ENCODE peak calls at places on chromosomes 7 and 10, in seven cellular contexts. One of them, this sample, is unnamed.

GRCh38 chr10:34075269-34075926 is 739.7 kb downstream of the PARD3 start:
- DNase-seq in germinal center: no peak
- DNase-seq in neural crest cell: no peak
- DNase-seq in neuronal stem cell: no peak
- DNase-seq in caudate nucleus: no peak
- DNase-seq in GM12891: no peak
- DNase-seq in NCI-H1092 treated with DMSO at 0.1 percent for 48 hours: no peak
- DNase-seq in this sample: no peak

GRCh38 chr7:149871576-149871975 is 2.2 kb upstream of the ATP6V0E2 start:
- DNase-seq in germinal center: no peak
- DNase-seq in neural crest cell: no peak
- DNase-seq in neuronal stem cell: no peak
- DNase-seq in caudate nucleus: no peak
- DNase-seq in GM12891: no peak
- DNase-seq in NCI-H1092 treated with DMSO at 0.1 percent for 48 hours: no peak
- DNase-seq in this sample: no peak

GRCh38 chr7:44378744-44379143 is 53.4 kb upstream of the CAMK2B start:
- DNase-seq in germinal center: no peak
- DNase-seq in neural crest cell: no peak
- DNase-seq in neuronal stem cell: no peak
- DNase-seq in caudate nucleus: no peak
- DNase-seq in GM12891: no peak
- DNase-seq in NCI-H1092 treated with DMSO at 0.1 percent for 48 hours: no peak
- DNase-seq in this sample: no peak

GRCh38 chr7:111985802-111986201 is 220.4 kb downstream of the DOCK4 start:
- DNase-seq in germinal center: no peak
- DNase-seq in neural crest cell: no peak
- DNase-seq in neuronal stem cell: no peak
- DNase-seq in caudate nucleus: no peak
- DNase-seq in GM12891: no peak
- DNase-seq in NCI-H1092 treated with DMSO at 0.1 percent for 48 hours: no peak
- DNase-seq in this sample: no peak

GRCh38 chr7:85887133-85887532 is 700.3 kb upstream of the SEMA3D start:
- DNase-seq in germinal center: no peak
- DNase-seq in neural crest cell: no peak
- DNase-seq in neuronal stem cell: no peak
- DNase-seq in caudate nucleus: no peak
- DNase-seq in GM12891: no peak
- DNase-seq in NCI-H1092 treated with DMSO at 0.1 percent for 48 hours: no peak
- DNase-seq in this sample: no peak

GRCh38 chr10:46225597-46225996 is 61.2 kb upstream of the ANTXRL start:
- DNase-seq in germinal center: no peak
- DNase-seq in neural crest cell: no peak
- DNase-seq in neuronal stem cell: no peak
- DNase-seq in caudate nucleus: no peak
- DNase-seq in GM12891: no peak
- DNase-seq in NCI-H1092 treated with DMSO at 0.1 percent for 48 hours: no peak
- DNase-seq in this sample: no peak

GRCh38 chr7:97576043-97576442 is 155.8 kb upstream of the TAC1 start:
- DNase-seq in germinal center: no peak
- DNase-seq in neural crest cell: no peak
- DNase-seq in neuronal stem cell: no peak
- DNase-seq in caudate nucleus: no peak
- DNase-seq in GM12891: no peak
- DNase-seq in NCI-H1092 treated with DMSO at 0.1 percent for 48 hours: no peak
- DNase-seq in this sample: no peak

GRCh38 chr7:65239707-65240352 is 133.8 kb upstream of the ZNF92 start:
- DNase-seq in germinal center: no peak
- DNase-seq in neural crest cell: peak
- DNase-seq in neuronal stem cell: peak
- DNase-seq in caudate nucleus: no peak
- DNase-seq in GM12891: no peak
- DNase-seq in NCI-H1092 treated with DMSO at 0.1 percent for 48 hours: peak
- DNase-seq in this sample: peak

GRCh38 chr7:30595461-30596042 is 874 bp downstream of the GARS1 start:
- DNase-seq in germinal center: peak
- DNase-seq in neural crest cell: no peak
- DNase-seq in neuronal stem cell: peak
- DNase-seq in caudate nucleus: no peak
- DNase-seq in GM12891: no peak
- DNase-seq in NCI-H1092 treated with DMSO at 0.1 percent for 48 hours: peak
- DNase-seq in this sample: no peak

GRCh38 chr10:94383515-94383914 is 18.8 kb upstream of the TBC1D12 start:
- DNase-seq in germinal center: no peak
- DNase-seq in neural crest cell: no peak
- DNase-seq in neuronal stem cell: no peak
- DNase-seq in caudate nucleus: no peak
- DNase-seq in GM12891: no peak
- DNase-seq in NCI-H1092 treated with DMSO at 0.1 percent for 48 hours: no peak
- DNase-seq in this sample: no peak

This sample was measured in endothelial cell.